ENCODE peak calls at places on chromosomes 2 and 18, in eight cellular contexts. N, X, W, G, P, A, M and V are unnamed samples. For H3K4me1, the result is how much of the 10 kb centered on the place peaks cover.

GRCh38 chr18:53033128-53033527 is 693.1 kb downstream of the DCC start:
- DNase-seq in N (no peak), X (no peak), W (no peak), G (no peak), P (no peak), A (no peak), M (no peak), V (no peak)

GRCh38 chr2:55180374-55180773 is 51.7 kb downstream of the CLHC1 start:
- DNase-seq in N (no peak), X (no peak), W (no peak), G (no peak), P (no peak), A (no peak), M (no peak), V (no peak)

GRCh38 chr2:126952216-126952615 is 53.5 kb downstream of the TEX51 start:
- DNase-seq in N (no peak), X (no peak), W (no peak), G (no peak), P (no peak), A (no peak), M (no peak), V (no peak)

GRCh38 chr2:9613291-9613690 is 17.5 kb downstream of the YWHAQ start:
- DNase-seq in N (no peak), X (no peak), W (no peak), G (peak), P (no peak), A (no peak), M (no peak), V (no peak)

GRCh38 chr18:79877163-79878091 is 74.0 kb downstream of the SLC66A2 start:
- DNase-seq in N (no peak), X (no peak), W (peak), G (no peak), P (no peak), A (no peak), M (no peak), V (no peak)

GRCh38 chr2:74762789-74763188 is 71.1 kb upstream of the HK2 start:
- DNase-seq in N (no peak), X (no peak), W (no peak), G (peak), P (no peak), A (no peak), M (no peak), V (no peak)

GRCh38 chr18:62523631-62524442 is 1.0 kb downstream of the ZCCHC2 start:
- DNase-seq in N (peak), X (peak), W (peak), G (peak), P (peak), A (peak), M (peak), V (peak)

GRCh38 chr18:63088262-63088661 is 231.3 kb downstream of the BCL2 start:
- DNase-seq in N (no peak), X (no peak), W (no peak), G (no peak), P (no peak), A (no peak), M (no peak), V (peak)

GRCh38 chr2:134216152-134216829 is 37.6 kb upstream of the MGAT5 start:
- DNase-seq in N (no peak), X (no peak), W (no peak), G (no peak), P (peak), A (no peak), M (no peak), V (no peak)

GRCh38 chr2:198309673-198310280 is 505.4 kb downstream of the PLCL1 start:
- DNase-seq in N (peak), X (peak), W (no peak), G (peak), P (peak), A (no peak), M (peak), V (no peak)

GRCh38 chr18:46416706-46417638 is 240.0 kb downstream of the LOXHD1 start:
- DNase-seq in N (peak), X (no peak), W (no peak), G (no peak), P (no peak), A (no peak), M (no peak), V (no peak)

GRCh38 chr18:23355206-23355605 is 97.9 kb upstream of the RIOK3 start:
- DNase-seq in N (no peak), X (no peak), W (no peak), G (no peak), P (no peak), A (no peak), M (no peak), V (no peak)

GRCh38 chr2:120419955-120420354 is 74.0 kb downstream of the INHBB start:
- DNase-seq in N (no peak), X (no peak), W (no peak), G (no peak), P (no peak), A (no peak), M (no peak), V (no peak)

GRCh38 chr2:74876081-74876886 is 42.4 kb downstream of the HK2 start:
- DNase-seq in N (peak), X (peak), W (no peak), G (peak), P (peak), A (no peak), M (no peak), V (peak)

GRCh38 chr2:233234264-233234663 is 17.2 kb upstream of the ATG16L1 start:
- DNase-seq in N (no peak), X (no peak), W (no peak), G (no peak), P (no peak), A (no peak), M (no peak), V (no peak)

GRCh38 chr18:44682871-44683221 is 2.2 kb downstream of the SETBP1 start:
- DNase-seq in N (no peak), X (no peak), W (no peak), G (no peak), P (peak), A (no peak), M (peak), V (peak)

GRCh38 chr2:15939854-15940660 is at the start of gene MYCN:
- DNase-seq in N (peak), X (peak), W (peak), G (peak), P (no peak), A (peak), M (peak), V (peak)

GRCh38 chr18:79961527-79962291 is 2.7 kb upstream of the HSBP1L1 start:
- DNase-seq in N (no peak), X (no peak), W (no peak), G (no peak), P (no peak), A (no peak), M (no peak), V (no peak)

GRCh38 chr2:27453968-27454367 is 11.8 kb downstream of the KRTCAP3 start:
- DNase-seq in N (no peak), X (no peak), W (no peak), G (no peak), P (no peak), A (no peak), M (no peak), V (no peak)

GRCh38 chr2:25270061-25270460 is 71.7 kb downstream of the DNMT3A start:
- DNase-seq in N (no peak), X (no peak), W (no peak), G (no peak), P (no peak), A (no peak), M (no peak), V (no peak)

GRCh38 chr2:233441161-233442027 is 87.1 kb downstream of the DGKD start:
- DNase-seq in N (no peak), X (no peak), W (no peak), G (no peak), P (no peak), A (no peak), M (peak), V (no peak)

GRCh38 chr2:152189622-152190495 is 14.3 kb upstream of the STAM2 start:
- DNase-seq in N (peak), X (peak), W (no peak), G (peak), P (peak), A (no peak), M (peak), V (peak)

GRCh38 chr2:159086332-159086731 is 117.9 kb downstream of the TANC1 start:
- DNase-seq in N (no peak), X (peak), W (no peak), G (peak), P (no peak), A (no peak), M (peak), V (peak)
- H3K4me1 ChIP-seq in N (under half), X (half or more), W (half or more), G (under half), P (under half), A (half or more), M (under half), V (under half)

GRCh38 chr2:203870942-203871341 is 3.4 kb downstream of the CTLA4 start:
- DNase-seq in N (no peak), X (no peak), W (no peak), G (no peak), P (peak), A (no peak), M (no peak), V (no peak)
- H3K27ac ChIP-seq in N (no peak), X (peak), W (no peak), G (no peak), P (no peak), A (no peak), M (peak), V (no peak)

GRCh38 chr2:65070172-65070830 is 14.1 kb downstream of the CEP68 start:
- DNase-seq in N (peak), X (peak), W (no peak), G (peak), P (no peak), A (no peak), M (peak), V (no peak)
- TF ChIP-seq CTCF in N (no peak), X (peak), W (no peak), G (peak), P (no peak), A (peak), M (peak), V (no peak)

GRCh38 chr2:241131531-241131930 is 17.7 kb downstream of the PASK start:
- DNase-seq in N (no peak), X (no peak), W (no peak), G (no peak), P (no peak), A (no peak), M (no peak), V (no peak)

GRCh38 chr2:241128266-241128665 is 21.0 kb downstream of the PASK start:
- DNase-seq in N (no peak), X (no peak), W (no peak), G (no peak), P (no peak), A (no peak), M (no peak), V (no peak)

GRCh38 chr2:241129086-241129871 is 20.0 kb downstream of the PASK start:
- DNase-seq in N (no peak), X (no peak), W (no peak), G (peak), P (no peak), A (no peak), M (no peak), V (no peak)

GRCh38 chr2:241132549-241133435 is 16.5 kb downstream of the PASK start:
- DNase-seq in N (no peak), X (no peak), W (no peak), G (no peak), P (peak), A (no peak), M (no peak), V (no peak)

DNA sequence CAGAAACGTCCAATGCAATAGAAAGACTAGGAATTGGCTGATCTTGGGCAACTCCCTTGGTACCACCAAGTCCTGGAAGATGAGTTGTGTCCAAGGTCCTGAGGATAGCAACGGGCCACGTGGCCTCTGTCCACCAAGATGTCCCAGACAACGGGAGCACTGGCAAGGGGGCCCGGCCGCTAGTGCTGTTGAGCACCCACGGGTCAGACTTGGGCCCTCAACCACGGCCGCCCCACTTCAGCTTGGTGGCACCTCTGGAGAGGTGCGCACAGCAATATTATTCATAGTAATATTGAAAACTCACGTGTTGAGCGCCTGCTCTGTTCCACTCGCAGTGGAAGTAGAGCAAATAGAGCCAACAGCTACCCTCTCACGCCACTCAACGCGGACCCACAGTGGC is 19.0 kb downstream of the PASK start:
- DNase-seq in N (no peak), X (no peak), W (no peak), G (no peak), P (no peak), A (no peak), M (no peak), V (no peak)
- H3K4me1 ChIP-seq in N (under half), X (under half), W (under half), G (under half), P (under half), A (under half), M (under half), V (under half)

DNA sequence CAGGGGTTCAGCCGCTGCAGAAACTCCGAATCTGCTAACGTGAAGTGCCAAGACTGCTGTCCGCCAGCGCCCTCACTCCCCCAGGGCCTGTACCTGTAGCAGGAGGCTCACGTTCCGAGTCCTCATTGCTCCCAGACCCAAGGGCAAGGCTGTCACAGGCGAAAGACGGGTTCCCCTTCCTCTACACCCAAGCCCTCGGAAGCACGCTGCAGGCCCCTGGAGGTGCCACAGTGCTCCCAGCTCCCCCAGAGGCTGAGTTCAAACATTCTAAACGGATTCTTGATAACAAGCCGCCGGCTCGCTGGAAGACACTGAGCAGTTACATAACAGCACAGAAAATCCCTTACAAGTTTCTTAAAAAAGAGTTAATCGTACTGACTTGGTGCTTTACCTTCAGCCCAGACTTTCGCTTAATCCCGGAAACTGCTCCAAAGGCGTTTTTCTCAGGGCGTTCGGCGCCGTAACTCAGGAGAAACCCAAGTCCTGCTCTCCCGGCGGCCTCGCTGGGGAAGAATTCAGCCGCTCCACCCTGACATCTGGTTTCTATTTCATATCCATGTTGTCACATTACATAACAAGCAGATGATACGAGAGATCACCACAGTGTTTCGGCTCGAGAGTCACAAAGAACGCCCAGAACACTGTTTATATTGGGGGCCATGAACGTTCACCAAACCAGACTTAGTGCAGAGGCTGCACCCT is 92.0 kb downstream of the HDAC4 start:
- DNase-seq in N (no peak), X (peak), W (no peak), G (peak), P (peak), A (peak), M (peak), V (peak)
- H3K27ac ChIP-seq in N (no peak), X (peak), W (peak), G (peak), P (no peak), A (peak), M (peak), V (peak)

GRCh38 chr2:137049518-137049917 is 284.2 kb downstream of the THSD7B start:
- DNase-seq in N (no peak), X (no peak), W (no peak), G (no peak), P (no peak), A (no peak), M (no peak), V (no peak)

GRCh38 chr2:137056704-137057103 is 291.4 kb downstream of the THSD7B start:
- DNase-seq in N (no peak), X (no peak), W (no peak), G (no peak), P (no peak), A (no peak), M (no peak), V (no peak)

GRCh38 chr2:137048455-137048854 is 283.1 kb downstream of the THSD7B start:
- DNase-seq in N (no peak), X (no peak), W (no peak), G (no peak), P (no peak), A (no peak), M (no peak), V (no peak)

GRCh38 chr2:137047369-137047768 is 282.0 kb downstream of the THSD7B start:
- DNase-seq in N (no peak), X (no peak), W (no peak), G (no peak), P (no peak), A (no peak), M (no peak), V (no peak)

GRCh38 chr2:137050949-137051348 is 285.6 kb downstream of the THSD7B start:
- DNase-seq in N (peak), X (no peak), W (no peak), G (no peak), P (no peak), A (no peak), M (no peak), V (no peak)
- TF ChIP-seq CTCF in N (no peak), X (no peak), W (no peak), G (no peak), P (no peak), A (no peak), M (no peak), V (no peak)

GRCh38 chr2:237723613-237724012 is 75.0 kb upstream of the RBM44 start:
- DNase-seq in N (peak), X (no peak), W (no peak), G (no peak), P (no peak), A (peak), M (peak), V (no peak)
- H3K4me1 ChIP-seq in N (half or more), X (half or more), W (under half), G (under half), P (under half), A (half or more), M (under half), V (under half)

GRCh38 chr2:11684894-11685460 is 15.0 kb upstream of the NTSR2 start:
- DNase-seq in N (no peak), X (no peak), W (no peak), G (no peak), P (no peak), A (no peak), M (no peak), V (no peak)

GRCh38 chr2:11691071-11691660 is 21.2 kb upstream of the NTSR2 start:
- DNase-seq in N (no peak), X (no peak), W (no peak), G (no peak), P (no peak), A (no peak), M (no peak), V (no peak)

GRCh38 chr2:11685906-11686470 is 16.0 kb upstream of the NTSR2 start:
- DNase-seq in N (no peak), X (no peak), W (no peak), G (no peak), P (no peak), A (no peak), M (no peak), V (no peak)

GRCh38 chr2:11688222-11689069 is 18.5 kb upstream of the NTSR2 start:
- DNase-seq in N (peak), X (peak), W (peak), G (peak), P (peak), A (peak), M (peak), V (peak)

GRCh38 chr2:11687736-11688135 is 17.7 kb upstream of the NTSR2 start:
- DNase-seq in N (no peak), X (no peak), W (no peak), G (no peak), P (no peak), A (no peak), M (no peak), V (no peak)
- H3K27ac ChIP-seq in N (no peak), X (peak), W (no peak), G (no peak), P (no peak), A (peak), M (peak), V (no peak)

DNA sequence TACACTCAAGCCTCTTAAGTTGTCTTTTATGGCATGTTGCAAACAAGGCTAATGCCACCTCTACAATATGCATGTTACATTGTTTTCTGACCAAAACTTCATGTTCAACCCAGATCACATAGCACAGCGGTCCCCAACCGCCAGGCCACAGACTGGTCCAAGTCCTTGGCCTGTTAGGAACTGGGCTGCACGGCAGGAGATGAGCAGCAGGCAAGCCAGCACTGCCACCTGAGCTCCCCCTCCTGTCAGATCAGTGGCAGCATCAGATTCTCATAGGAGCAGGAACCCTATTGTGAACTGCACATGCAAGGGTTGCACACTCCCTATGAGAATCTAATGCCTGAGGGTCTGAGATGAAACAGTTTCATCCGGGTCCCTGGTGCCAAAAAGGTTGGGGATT is 324.8 kb upstream of the CHAC2 start:
- DNase-seq in N (peak), X (no peak), W (no peak), G (no peak), P (peak), A (no peak), M (peak), V (no peak)
- TF ChIP-seq CTCF in N (no peak), X (no peak), W (no peak), G (no peak), P (no peak), A (peak), M (no peak), V (no peak)

GRCh38 chr2:88621432-88621831 is 5.8 kb downstream of the EIF2AK3 start:
- DNase-seq in N (no peak), X (no peak), W (no peak), G (no peak), P (no peak), A (no peak), M (no peak), V (no peak)

GRCh38 chr2:88626171-88627054 is 851 bp downstream of the EIF2AK3 start:
- DNase-seq in N (peak), X (peak), W (no peak), G (no peak), P (peak), A (peak), M (peak), V (peak)

GRCh38 chr2:88624477-88624876 is 2.8 kb downstream of the EIF2AK3 start:
- DNase-seq in N (no peak), X (no peak), W (no peak), G (no peak), P (no peak), A (no peak), M (no peak), V (no peak)

GRCh38 chr2:88620015-88620414 is 7.2 kb downstream of the EIF2AK3 start:
- DNase-seq in N (no peak), X (peak), W (no peak), G (no peak), P (no peak), A (no peak), M (no peak), V (no peak)

DNA sequence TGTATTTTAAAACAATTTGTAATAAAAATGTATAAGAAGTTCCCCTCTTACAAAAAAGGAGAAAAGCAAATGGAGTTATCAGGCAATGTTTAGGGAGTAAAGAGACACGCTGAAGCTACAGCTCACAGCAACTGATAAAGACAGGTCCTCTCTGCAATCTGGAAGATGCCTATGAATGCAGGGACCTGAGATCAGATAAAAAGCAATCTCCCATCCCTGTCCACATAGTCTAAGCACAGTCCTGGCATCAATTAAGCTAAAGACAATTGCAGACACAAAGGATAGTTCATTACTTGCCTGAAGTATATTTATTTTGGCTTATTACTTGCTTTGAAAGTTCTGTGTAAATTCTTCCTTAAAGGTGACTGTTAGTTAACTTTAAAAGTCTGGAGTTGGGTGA is 5.0 kb downstream of the EIF2AK3 start:
- DNase-seq in N (no peak), X (no peak), W (no peak), G (no peak), P (no peak), A (no peak), M (no peak), V (no peak)
- H3K4me1 ChIP-seq in N (under half), X (half or more), W (under half), G (under half), P (half or more), A (half or more), M (under half), V (under half)